ENCODE peak calls at places on chromosome 11, in five cellular contexts. T, M, H, C and O are unnamed samples.

GRCh38 chr11:75453916-75454655 is 21.1 kb upstream of the KLHL35 start:
- DNase-seq in T (no peak), M (no peak), H (peak; percentile 91), C (peak; percentile 45), O (no peak)

GRCh38 chr11:61022311-61023085 is 51.0 kb downstream of the CD6 start:
- DNase-seq in T (no peak), M (no peak), H (no peak), C (no peak), O (no peak)

GRCh38 chr11:35515224-35515623 is 10.2 kb downstream of the PAMR1 start:
- DNase-seq in T (no peak), M (no peak), H (no peak), C (no peak), O (no peak)

GRCh38 chr11:26621147-26621546 is 49.1 kb upstream of the MUC15 start:
- DNase-seq in T (no peak), M (no peak), H (no peak), C (no peak), O (no peak)

GRCh38 chr11:66069715-66070603 is at the start of gene PACS1:
- DNase-seq in T (peak; percentile 69), M (peak; percentile 51), H (no peak), C (peak; percentile 83), O (peak; percentile 96)

GRCh38 chr11:47499614-47500013 is 50.7 kb upstream of the RAPSN start:
- DNase-seq in T (no peak), M (no peak), H (no peak), C (no peak), O (no peak)

GRCh38 chr11:15764948-15765347 is 591.4 kb downstream of the SOX6 start:
- DNase-seq in T (no peak), M (peak; percentile 47), H (no peak), C (no peak), O (no peak)

GRCh38 chr11:70343631-70344030 is 54.7 kb upstream of the CTTN start:
- DNase-seq in T (no peak), M (no peak), H (no peak), C (no peak), O (no peak)

GRCh38 chr11:78796956-78797355 is 222.3 kb upstream of the NARS2 start:
- DNase-seq in T (peak; percentile 79), M (no peak), H (peak; percentile 71), C (no peak), O (no peak)

GRCh38 chr11:72038491-72038890 is 39.8 kb downstream of the IL18BP start:
- DNase-seq in T (no peak), M (no peak), H (no peak), C (peak; percentile 64), O (no peak)

GRCh38 chr11:125331357-125331756 is 164.7 kb downstream of the FEZ1 start:
- DNase-seq in T (no peak), M (no peak), H (no peak), C (no peak), O (no peak)
- TF ChIP-seq CTCF in T (no peak), M (no peak), H (no peak), C (no peak), O (no peak)

GRCh38 chr11:114095899-114096298 is 36.4 kb downstream of the ZBTB16 start:
- DNase-seq in T (no peak), M (no peak), H (no peak), C (no peak), O (no peak)
- TF ChIP-seq CTCF in T (no peak), M (no peak), H (no peak), C (no peak), O (no peak)

GRCh38 chr11:95128602-95129001 is 39.0 kb downstream of the ENDOD1 start:
- DNase-seq in T (no peak), M (no peak), H (no peak), C (no peak), O (no peak)
- TF ChIP-seq CTCF in T (no peak), M (no peak), H (no peak), C (no peak), O (no peak)

GRCh38 chr11:130213143-130213978 is 53.8 kb downstream of the ST14 start:
- DNase-seq in T (peak; percentile 40), M (peak; percentile 68), H (no peak), C (peak; percentile 63), O (peak; percentile 86)
- TF ChIP-seq CTCF in T (peak; percentile 68), M (peak; percentile 87), H (peak; percentile 79), C (peak; percentile 92), O (peak; percentile 85)

DNA sequence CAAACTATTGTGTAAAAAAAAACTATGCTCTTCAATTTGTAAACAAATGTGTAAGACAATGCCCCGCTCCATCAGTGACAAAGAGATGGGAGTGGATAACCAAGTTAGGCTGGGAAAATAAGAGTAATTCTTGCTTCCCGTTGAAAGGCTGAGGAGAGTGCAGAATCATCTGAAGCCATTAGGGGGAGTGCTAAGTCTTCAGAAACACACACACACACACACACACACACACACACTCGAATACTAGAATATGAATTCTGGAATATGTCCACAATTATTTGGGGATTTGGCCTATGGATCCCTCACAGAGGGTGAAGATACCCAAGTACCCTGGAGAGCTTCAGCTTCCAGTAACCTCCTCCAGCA is 27.8 kb upstream of the ROBO3 start:
- DNase-seq in T (peak; percentile 87), M (peak; percentile 21), H (peak; percentile 76), C (no peak), O (peak; percentile 69)
- TF ChIP-seq CTCF in T (peak; percentile 55), M (no peak), H (peak; percentile 77), C (no peak), O (peak; percentile 41)

GRCh38 chr11:9120659-9121350 is 29.4 kb upstream of the SCUBE2 start:
- DNase-seq in T (no peak), M (no peak), H (no peak), C (no peak), O (no peak)
- TF ChIP-seq CTCF in T (no peak), M (peak; percentile 18), H (peak; percentile 14), C (no peak), O (no peak)